ENCODE peak calls at places on chromosomes 2 and 18, in ten cellular contexts. Y, Z, N, B, J, P, A, V, X and E are unnamed samples.

GRCh38 chr2:8685697-8686358 is 4.0 kb downstream of the ID2 start:
- DNase-seq in V (peak; percentile 63), B (peak; percentile 82), N (peak; percentile 62), P (peak; percentile 51), J (peak; percentile 83), Z (peak; percentile 47), Y (peak; percentile 73), A (peak; percentile 68), X (peak; percentile 29), E (peak; percentile 88)

GRCh38 chr18:10523544-10523943 is 2.3 kb upstream of the NAPG start:
- DNase-seq in N (peak; percentile 6), P (no peak), V (no peak), Y (no peak), A (no peak), B (no peak), Z (no peak), J (no peak), X (no peak), E (no peak)

GRCh38 chr2:151575338-151575737 is 158.9 kb downstream of the NEB start:
- DNase-seq in X (peak; percentile 45), P (no peak), N (no peak), V (no peak), Z (no peak), Y (no peak), J (no peak), A (no peak), B (no peak), E (peak; percentile 26)

GRCh38 chr18:58143391-58143790 is 99.4 kb downstream of the NEDD4L start:
- DNase-seq in Z (no peak), V (no peak), B (no peak), A (no peak), Y (no peak), P (no peak), N (no peak), X (no peak), J (no peak), E (no peak)

GRCh38 chr2:7795358-7796199 is 878.4 kb downstream of the RNF144A start:
- DNase-seq in V (no peak), N (no peak), B (no peak), Y (peak; percentile 12), A (no peak), Z (peak; percentile 52), P (no peak), J (no peak), X (peak; percentile 59), E (peak; percentile 44)

GRCh38 chr2:69716555-69717120 is 25.3 kb upstream of the ANXA4 start:
- DNase-seq in Z (no peak), V (no peak), A (no peak), P (no peak), X (no peak), Y (no peak), J (no peak), B (no peak), N (no peak), E (peak; percentile 32)

GRCh38 chr2:66889632-66889882 is 454.6 kb downstream of the MEIS1 start:
- DNase-seq in J (no peak), X (no peak), Y (no peak), Z (no peak), N (no peak), P (no peak), V (no peak), B (no peak), A (no peak), E (no peak)

GRCh38 chr18:31246460-31246859 is 71.5 kb upstream of the DSG1 start:
- DNase-seq in P (no peak), V (no peak), B (no peak), N (no peak), J (no peak), Y (no peak), X (no peak), Z (no peak), A (no peak), E (no peak)

GRCh38 chr2:113000436-113000835 is 4.8 kb upstream of the IL36A start:
- DNase-seq in Y (no peak), J (no peak), B (no peak), P (no peak), V (no peak), N (no peak), Z (no peak), X (no peak), A (no peak), E (no peak)

GRCh38 chr18:38167623-38168022 is 602.0 kb upstream of the CELF4 start:
- DNase-seq in V (no peak), Z (no peak), A (no peak), P (no peak), X (no peak), B (no peak), N (no peak), Y (no peak), J (no peak), E (no peak)

GRCh38 chr2:229675569-229675968 is 38.8 kb downstream of the DNER start:
- DNase-seq in P (peak; percentile 25), J (no peak), A (no peak), V (no peak), Z (peak; percentile 58), X (no peak), Y (no peak), B (no peak), N (no peak), E (no peak)

GRCh38 chr18:22285299-22286140 is 116.1 kb downstream of the GATA6 start:
- DNase-seq in P (no peak), B (no peak), Z (no peak), J (no peak), V (no peak), Y (no peak), X (peak; percentile 60), A (no peak), N (no peak), E (no peak)

GRCh38 chr2:6368271-6368670 is 497.4 kb downstream of the CMPK2 start:
- DNase-seq in P (no peak), X (no peak), Y (no peak), J (no peak), Z (no peak), N (no peak), A (no peak), B (no peak), V (no peak), E (peak; percentile 69)

GRCh38 chr2:11406492-11407381 is 59.2 kb downstream of the E2F6 start:
- DNase-seq in P (no peak), V (no peak), N (peak; percentile 31), X (peak; percentile 48), B (no peak), Z (no peak), Y (no peak), A (no peak), J (peak; percentile 73), E (peak; percentile 65)